ENCODE peak calls at places on chromosomes 11 and 22, in six cellular contexts. One of them, this sample, is unnamed.

GRCh38 chr11:6411594-6412031 is 7.3 kb downstream of the APBB1 start:
- DNase-seq in K562: no peak
- DNase-seq in GM12891: no peak
- DNase-seq in HepG2: no peak
- DNase-seq in GM12878: no peak
- DNase-seq in H1: no peak
- DNase-seq in this sample: no peak

GRCh38 chr11:8442301-8442700 is 151.7 kb downstream of the STK33 start:
- DNase-seq in H1: no peak
- DNase-seq in K562: no peak
- DNase-seq in GM12891: no peak
- DNase-seq in GM12878: no peak
- DNase-seq in HepG2: peak
- DNase-seq in this sample: no peak

GRCh38 chr11:112555491-112556364 is 295.1 kb upstream of the PLET1 start:
- DNase-seq in HepG2: peak
- DNase-seq in GM12878: no peak
- DNase-seq in H1: peak
- DNase-seq in K562: peak
- DNase-seq in GM12891: peak
- DNase-seq in this sample: peak

GRCh38 chr11:1952806-1953482 is 5.8 kb downstream of the MRPL23 start:
- DNase-seq in GM12878: no peak
- DNase-seq in GM12891: no peak
- DNase-seq in HepG2: no peak
- DNase-seq in K562: no peak
- DNase-seq in H1: no peak
- DNase-seq in this sample: no peak

GRCh38 chr11:115724709-115725108 is 220.5 kb upstream of the CADM1 start:
- DNase-seq in GM12878: no peak
- DNase-seq in H1: no peak
- DNase-seq in HepG2: no peak
- DNase-seq in GM12891: no peak
- DNase-seq in K562: no peak
- DNase-seq in this sample: no peak

GRCh38 chr11:83694191-83694905 is 408.2 kb upstream of the CCDC90B start:
- DNase-seq in HepG2: no peak
- DNase-seq in K562: no peak
- DNase-seq in GM12891: no peak
- DNase-seq in GM12878: no peak
- DNase-seq in H1: no peak
- DNase-seq in this sample: no peak

GRCh38 chr11:44623716-44624491 is 58.4 kb downstream of the CD82 start:
- DNase-seq in GM12891: no peak
- DNase-seq in GM12878: no peak
- DNase-seq in HepG2: no peak
- DNase-seq in K562: no peak
- DNase-seq in H1: peak
- DNase-seq in this sample: peak

GRCh38 chr11:115912484-115912945 is 408.3 kb upstream of the CADM1 start:
- DNase-seq in GM12878: no peak
- DNase-seq in HepG2: no peak
- DNase-seq in GM12891: no peak
- DNase-seq in K562: no peak
- DNase-seq in H1: no peak
- DNase-seq in this sample: no peak

GRCh38 chr11:61349916-61350315 is 11.8 kb downstream of the CYB561A3 start:
- DNase-seq in GM12878: no peak
- DNase-seq in GM12891: no peak
- DNase-seq in K562: no peak
- DNase-seq in H1: no peak
- DNase-seq in HepG2: no peak
- DNase-seq in this sample: no peak

GRCh38 chr22:49230194-49230577 is 597.5 kb downstream of the BRD1 start:
- DNase-seq in GM12891: no peak
- DNase-seq in GM12878: no peak
- DNase-seq in H1: peak
- DNase-seq in K562: peak
- DNase-seq in HepG2: no peak
- DNase-seq in this sample: no peak

GRCh38 chr22:39384750-39385480 is 14.7 kb upstream of the TAB1 start:
- DNase-seq in HepG2: peak
- DNase-seq in GM12878: no peak
- DNase-seq in K562: peak
- DNase-seq in H1: peak
- DNase-seq in GM12891: no peak
- DNase-seq in this sample: no peak

GRCh38 chr11:79080506-79080905 is 360.3 kb downstream of the TENM4 start:
- DNase-seq in K562: no peak
- DNase-seq in H1: no peak
- DNase-seq in HepG2: no peak
- DNase-seq in GM12878: no peak
- DNase-seq in GM12891: no peak
- DNase-seq in this sample: no peak

GRCh38 chr22:20230777-20231420 is 37.2 kb downstream of the RTN4R start:
- DNase-seq in H1: no peak
- DNase-seq in K562: no peak
- DNase-seq in GM12878: no peak
- DNase-seq in GM12891: no peak
- DNase-seq in HepG2: no peak
- DNase-seq in this sample: no peak

GRCh38 chr11:88231894-88232482 is 56.7 kb upstream of the RAB38 start:
- DNase-seq in GM12891: peak
- DNase-seq in H1: no peak
- DNase-seq in GM12878: no peak
- DNase-seq in K562: peak
- DNase-seq in HepG2: peak
- DNase-seq in this sample: no peak

GRCh38 chr11:25094085-25094802 is 597.4 kb downstream of the LUZP2 start:
- DNase-seq in GM12891: no peak
- DNase-seq in GM12878: no peak
- DNase-seq in HepG2: peak
- DNase-seq in K562: no peak
- DNase-seq in H1: no peak
- DNase-seq in this sample: no peak

GRCh38 chr22:39453765-39454378 is 2.9 kb upstream of the MGAT3 start:
- DNase-seq in K562: peak
- DNase-seq in H1: no peak
- DNase-seq in GM12878: no peak
- DNase-seq in GM12891: no peak
- DNase-seq in HepG2: no peak
- DNase-seq in this sample: no peak

GRCh38 chr11:129372609-129373488 is 2.8 kb upstream of the BARX2 start:
- DNase-seq in K562: no peak
- DNase-seq in GM12878: no peak
- DNase-seq in H1: peak
- DNase-seq in GM12891: no peak
- DNase-seq in HepG2: no peak
- DNase-seq in this sample: peak

GRCh38 chr11:126345759-126346585 is 9.5 kb upstream of the ST3GAL4 start:
- DNase-seq in K562: peak
- DNase-seq in GM12891: no peak
- DNase-seq in HepG2: no peak
- DNase-seq in GM12878: no peak
- DNase-seq in H1: no peak
- DNase-seq in this sample: no peak

GRCh38 chr11:121426476-121427454 is 25.3 kb upstream of the SORL1 start:
- DNase-seq in HepG2: no peak
- DNase-seq in GM12878: no peak
- DNase-seq in K562: peak
- DNase-seq in H1: peak
- DNase-seq in GM12891: no peak
- DNase-seq in this sample: no peak

GRCh38 chr11:128567130-128567529 is 20.2 kb downstream of the ETS1 start:
- DNase-seq in HepG2: no peak
- DNase-seq in GM12891: no peak
- DNase-seq in H1: no peak
- DNase-seq in K562: no peak
- DNase-seq in GM12878: no peak
- DNase-seq in this sample: no peak

GRCh38 chr11:125110996-125111340 is 458 bp downstream of the TMEM218 start:
- DNase-seq in GM12878: no peak
- DNase-seq in HepG2: peak
- DNase-seq in H1: no peak
- DNase-seq in GM12891: no peak
- DNase-seq in K562: no peak
- DNase-seq in this sample: no peak

GRCh38 chr22:48889887-48890692 is 937.6 kb downstream of the BRD1 start:
- DNase-seq in K562: no peak
- DNase-seq in HepG2: no peak
- DNase-seq in H1: no peak
- DNase-seq in GM12878: no peak
- DNase-seq in GM12891: no peak
- DNase-seq in this sample: no peak

GRCh38 chr11:61978703-61979661 is 11.5 kb upstream of the FTH1 start:
- DNase-seq in HepG2: no peak
- DNase-seq in H1: no peak
- DNase-seq in GM12878: no peak
- DNase-seq in K562: peak
- DNase-seq in GM12891: no peak
- DNase-seq in this sample: no peak

GRCh38 chr11:779120-779954 is 2.0 kb upstream of the GATD1 start:
- DNase-seq in GM12891: no peak
- DNase-seq in K562: no peak
- DNase-seq in HepG2: no peak
- DNase-seq in GM12878: no peak
- DNase-seq in H1: peak
- DNase-seq in this sample: no peak
- TF ChIP-seq TAF1 in GM12891: no peak
- TF ChIP-seq TAF1 in K562: no peak
- TF ChIP-seq TAF1 in HepG2: no peak
- TF ChIP-seq TAF1 in GM12878: no peak
- TF ChIP-seq TAF1 in H1: no peak
- TF ChIP-seq TAF1 in this sample: no peak

GRCh38 chr11:66595245-66595904 is 2.4 kb downstream of the CCS start:
- DNase-seq in GM12891: no peak
- DNase-seq in H1: no peak
- DNase-seq in K562: peak
- DNase-seq in HepG2: no peak
- DNase-seq in GM12878: peak
- DNase-seq in this sample: no peak

GRCh38 chr11:66591175-66591574 is 1.7 kb downstream of the CCDC87 start:
- DNase-seq in GM12878: no peak
- DNase-seq in GM12891: no peak
- DNase-seq in H1: no peak
- DNase-seq in K562: no peak
- DNase-seq in HepG2: peak
- DNase-seq in this sample: no peak

GRCh38 chr11:66593650-66594049 is 665 bp downstream of the CCS start:
- DNase-seq in K562: no peak
- DNase-seq in GM12878: no peak
- DNase-seq in GM12891: no peak
- DNase-seq in H1: no peak
- DNase-seq in HepG2: no peak
- DNase-seq in this sample: no peak

GRCh38 chr11:66592457-66593302 is at the start of the genes CCDC87 and CCS:
- DNase-seq in GM12878: peak
- DNase-seq in H1: peak
- DNase-seq in GM12891: peak
- DNase-seq in HepG2: peak
- DNase-seq in K562: peak
- DNase-seq in this sample: peak

GRCh38 chr11:66593303-66593635 is 284 bp downstream of the CCS start:
- DNase-seq in HepG2: no peak
- DNase-seq in GM12891: no peak
- DNase-seq in K562: no peak
- DNase-seq in H1: no peak
- DNase-seq in GM12878: no peak
- DNase-seq in this sample: no peak
- TF ChIP-seq POLR2A in HepG2: no peak
- TF ChIP-seq POLR2A in GM12891: no peak
- TF ChIP-seq POLR2A in K562: no peak
- TF ChIP-seq POLR2A in H1: no peak
- TF ChIP-seq POLR2A in GM12878: no peak
- TF ChIP-seq POLR2A in this sample: no peak

GRCh38 chr22:47294222-47294532 is 531.7 kb downstream of the TBC1D22A start:
- DNase-seq in K562: no peak
- DNase-seq in HepG2: no peak
- DNase-seq in GM12878: no peak
- DNase-seq in GM12891: no peak
- DNase-seq in H1: no peak
- DNase-seq in this sample: no peak

GRCh38 chr22:47291565-47292495 is 529.4 kb downstream of the TBC1D22A start:
- DNase-seq in H1: no peak
- DNase-seq in GM12891: no peak
- DNase-seq in GM12878: no peak
- DNase-seq in K562: no peak
- DNase-seq in HepG2: no peak
- DNase-seq in this sample: no peak

GRCh38 chr22:47294571-47294970 is 532.1 kb downstream of the TBC1D22A start:
- DNase-seq in GM12878: no peak
- DNase-seq in GM12891: no peak
- DNase-seq in HepG2: no peak
- DNase-seq in H1: no peak
- DNase-seq in K562: no peak
- DNase-seq in this sample: no peak

GRCh38 chr22:47293368-47294221 is 531.1 kb downstream of the TBC1D22A start:
- DNase-seq in HepG2: no peak
- DNase-seq in GM12891: no peak
- DNase-seq in GM12878: no peak
- DNase-seq in K562: no peak
- DNase-seq in H1: no peak
- DNase-seq in this sample: no peak

GRCh38 chr22:47292546-47293320 is 530.3 kb downstream of the TBC1D22A start:
- DNase-seq in GM12891: no peak
- DNase-seq in H1: no peak
- DNase-seq in K562: no peak
- DNase-seq in HepG2: no peak
- DNase-seq in GM12878: no peak
- DNase-seq in this sample: no peak
- TF ChIP-seq TAF1 in GM12891: no peak
- TF ChIP-seq TAF1 in H1: no peak
- TF ChIP-seq TAF1 in K562: no peak
- TF ChIP-seq TAF1 in HepG2: no peak
- TF ChIP-seq TAF1 in GM12878: no peak
- TF ChIP-seq TAF1 in this sample: no peak

GRCh38 chr11:77214557-77214956 is 86.5 kb downstream of the MYO7A start:
- DNase-seq in HepG2: no peak
- DNase-seq in GM12891: no peak
- DNase-seq in GM12878: no peak
- DNase-seq in K562: no peak
- DNase-seq in H1: no peak
- DNase-seq in this sample: peak

GRCh38 chr11:77211594-77212251 is 83.7 kb downstream of the MYO7A start:
- DNase-seq in GM12891: peak
- DNase-seq in HepG2: no peak
- DNase-seq in GM12878: no peak
- DNase-seq in K562: no peak
- DNase-seq in H1: no peak
- DNase-seq in this sample: peak

GRCh38 chr11:77212314-77213007 is 84.4 kb downstream of the MYO7A start:
- DNase-seq in HepG2: no peak
- DNase-seq in GM12891: no peak
- DNase-seq in K562: no peak
- DNase-seq in GM12878: no peak
- DNase-seq in H1: no peak
- DNase-seq in this sample: peak

GRCh38 chr11:77213589-77214428 is 85.8 kb downstream of the MYO7A start:
- DNase-seq in H1: no peak
- DNase-seq in HepG2: no peak
- DNase-seq in GM12891: peak
- DNase-seq in K562: no peak
- DNase-seq in GM12878: no peak
- DNase-seq in this sample: peak

GRCh38 chr11:77213029-77213579 is 85.1 kb downstream of the MYO7A start:
- DNase-seq in GM12891: no peak
- DNase-seq in H1: no peak
- DNase-seq in GM12878: no peak
- DNase-seq in K562: no peak
- DNase-seq in HepG2: no peak
- DNase-seq in this sample: peak
- TF ChIP-seq POLR2A in GM12891: no peak
- TF ChIP-seq POLR2A in H1: no peak
- TF ChIP-seq POLR2A in GM12878: no peak
- TF ChIP-seq POLR2A in K562: no peak
- TF ChIP-seq POLR2A in HepG2: no peak
- TF ChIP-seq POLR2A in this sample: no peak